ENCODE peak calls at places on chromosomes 1 and 21, in seven cellular contexts. R is fibroblast of the aortic adventitia, T is Calu3, M is left ventricle myocardium inferior, Q is lower lobe of right lung, O is lower leg skin, X is B cell. D is an unnamed sample.

GRCh38 chr1:204925701-204926100 is 55.0 kb downstream of the NFASC start:
- DNase-seq in R (no peak), T (no peak), M (no peak), Q (no peak), O (peak), X (no peak), D (no peak)

GRCh38 chr1:201170533-201171062 is 16.3 kb upstream of the TMEM9 start:
- DNase-seq in R (peak), T (peak), M (peak), Q (peak), O (peak), X (peak), D (peak)

GRCh38 chr1:51541313-51542050 is 22.4 kb upstream of the EPS15 start:
- DNase-seq in R (no peak), T (no peak), M (no peak), Q (no peak), O (no peak), X (no peak), D (no peak)

GRCh38 chr1:203267347-203267846 is 37.9 kb upstream of the BTG2 start:
- DNase-seq in R (peak), T (peak), M (peak), Q (peak), O (peak), X (peak), D (peak)

GRCh38 chr21:44714905-44715304 is 3.5 kb upstream of the TSPEAR start:
- DNase-seq in R (no peak), T (no peak), M (no peak), Q (no peak), O (peak), X (no peak), D (no peak)

GRCh38 chr1:36115200-36115669 is 9.8 kb downstream of the COL8A2 start:
- DNase-seq in R (peak), T (no peak), M (peak), Q (no peak), O (no peak), X (no peak), D (peak)

GRCh38 chr1:208967334-208967733 is 616.2 kb upstream of the CAMK1G start:
- DNase-seq in R (no peak), T (no peak), M (no peak), Q (no peak), O (no peak), X (no peak), D (no peak)

GRCh38 chr1:228471762-228472398 is 15.3 kb upstream of the RNF187 start:
- DNase-seq in R (peak), T (no peak), M (no peak), Q (no peak), O (peak), X (no peak), D (no peak)

GRCh38 chr1:224151117-224151516 is 31.9 kb upstream of the DEGS1 start:
- DNase-seq in R (no peak), T (no peak), M (no peak), Q (no peak), O (no peak), X (no peak), D (no peak)
- TF ChIP-seq CTCF in R (no peak), T (no peak), M (no peak), Q (no peak), O (no peak), X (no peak), D (no peak)

GRCh38 chr1:157490337-157491165 is 61.8 kb downstream of the FCRL5 start:
- DNase-seq in R (peak), T (peak), M (peak), Q (peak), O (peak), X (no peak), D (peak)
- TF ChIP-seq CTCF in R (peak), T (peak), M (peak), Q (peak), O (no peak), X (peak), D (peak)

DNA sequence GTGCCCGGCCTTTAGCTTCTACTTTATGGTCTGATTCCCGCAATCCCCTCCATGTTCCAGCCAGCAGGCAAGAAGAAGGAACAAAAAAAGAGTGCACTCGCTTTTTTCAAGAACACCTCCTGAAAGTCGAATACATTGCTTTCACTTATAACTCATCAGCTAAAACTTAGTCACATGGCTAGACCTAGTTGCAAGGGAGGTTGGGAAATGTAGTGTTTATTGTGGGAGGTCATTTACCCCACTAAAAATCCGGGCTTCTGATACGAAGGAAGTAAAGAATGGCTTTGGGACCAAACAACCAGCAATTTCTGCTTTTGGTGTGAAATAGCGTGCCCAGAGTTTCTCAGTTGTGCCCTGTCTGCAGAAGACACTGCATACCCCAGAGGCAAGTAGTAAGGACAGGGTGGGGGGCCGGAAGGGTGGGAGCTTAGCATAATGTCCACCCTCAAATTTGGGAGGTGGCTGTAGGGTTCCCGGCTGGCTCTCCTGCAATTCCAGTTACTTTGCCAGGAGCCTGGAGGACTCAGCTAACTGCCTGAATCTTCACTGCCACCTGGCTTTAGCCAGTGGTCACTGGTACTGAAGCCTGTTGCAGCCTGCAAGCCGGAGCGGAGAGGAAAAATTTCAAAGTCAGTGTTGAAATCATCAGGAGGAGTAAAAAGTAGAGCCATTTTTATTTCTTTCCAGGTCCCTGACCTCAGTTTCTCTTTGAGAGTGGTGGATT is 57.7 kb upstream of the F3 start:
- DNase-seq in R (peak), T (peak), M (no peak), Q (no peak), O (no peak), X (no peak), D (no peak)
- TF ChIP-seq CTCF in R (peak), T (peak), M (peak), Q (peak), O (no peak), X (no peak), D (peak)

GRCh38 chr1:109815809-109816791 is 52.4 kb upstream of the EPS8L3 start:
- DNase-seq in R (peak), T (no peak), M (no peak), Q (no peak), O (peak), X (peak), D (no peak)
- TF ChIP-seq CTCF in R (no peak), T (no peak), M (no peak), Q (no peak), O (no peak), X (no peak), D (no peak)

DNA sequence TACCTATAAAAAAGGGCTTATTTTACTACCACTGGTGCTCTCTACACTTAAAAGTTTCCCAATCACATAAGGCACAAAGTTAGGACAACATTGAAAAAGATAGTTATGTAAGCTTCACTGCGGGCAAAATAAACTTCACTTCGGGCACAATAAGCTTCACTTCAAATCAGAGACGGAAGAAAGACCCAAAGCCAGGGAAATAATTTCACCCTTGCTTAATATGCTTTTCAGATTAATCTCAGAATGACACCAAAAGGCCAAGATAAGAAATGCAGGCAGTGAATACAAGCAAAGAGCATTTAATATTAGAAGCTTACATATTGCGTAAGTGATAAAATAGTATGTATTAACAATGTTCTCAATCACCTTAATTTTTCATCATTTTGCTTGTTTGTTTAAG is 444.2 kb downstream of the SETD4 start:
- DNase-seq in R (peak), T (no peak), M (no peak), Q (no peak), O (no peak), X (no peak), D (peak)
- TF ChIP-seq CTCF in R (peak), T (no peak), M (peak), Q (peak), O (no peak), X (peak), D (peak)

GRCh38 chr1:167522246-167522645 is 3.9 kb upstream of the CD247 start:
- DNase-seq in R (peak), T (no peak), M (no peak), Q (no peak), O (no peak), X (no peak), D (no peak)
- TF ChIP-seq CTCF in R (no peak), T (no peak), M (no peak), Q (no peak), O (no peak), X (no peak), D (no peak)

GRCh38 chr1:6603424-6603850 is 768 bp upstream of the KLHL21 start:
- DNase-seq in R (peak), T (no peak), M (peak), Q (peak), O (peak), X (peak), D (no peak)
- TF ChIP-seq CTCF in R (no peak), T (no peak), M (no peak), Q (no peak), O (no peak), X (no peak), D (no peak)

D was measured in AG09319.